ENCODE peak calls at places on chromosomes 16 and 17, in seven cellular contexts. U is heart right ventricle; X is CD4-positive, alpha-beta T cell; C is NCI-H510A treated with DMSO at 0.1 percent for 48 hours; F is stimulated activated CD4-positive, alpha-beta T cell treated with anti-CD3 and anti-CD28 coated beads, Interleukin-4, amount 100 ng/mL, for 4 hours; W is PC-9; M is GM10248. Q is an unnamed sample.

GRCh38 chr17:48567209-48567608 is 10.9 kb downstream of the HOXB4 start:
- DNase-seq in U (no peak), X (no peak), C (no peak), F (no peak), W (no peak), M (no peak), Q (no peak)

GRCh38 chr17:82004485-82005455 is 17.9 kb downstream of the CENPX start:
- DNase-seq in U (no peak), X (no peak), C (no peak), F (no peak), W (no peak), M (no peak), Q (no peak)

GRCh38 chr16:67542464-67542863 is 13.8 kb downstream of the RIPOR1 start:
- DNase-seq in U (no peak), X (peak), C (no peak), F (peak), W (no peak), M (peak), Q (no peak)

GRCh38 chr17:77869665-77870132 is 88.8 kb upstream of the TNRC6C start:
- DNase-seq in U (peak), X (no peak), C (no peak), F (no peak), W (no peak), M (peak), Q (no peak)

GRCh38 chr16:53080345-53081031 is 25.7 kb downstream of the CHD9 start:
- DNase-seq in U (peak), X (no peak), C (no peak), F (no peak), W (no peak), M (no peak), Q (peak)

GRCh38 chr16:10883004-10883403 is 6.0 kb downstream of the CIITA start:
- DNase-seq in U (no peak), X (no peak), C (peak), F (no peak), W (peak), M (no peak), Q (peak)

GRCh38 chr16:14298374-14299122 is 227.4 kb downstream of the MRTFB start:
- DNase-seq in U (no peak), X (no peak), C (no peak), F (no peak), W (no peak), M (no peak), Q (no peak)

GRCh38 chr16:2664522-2665096 is 17.7 kb upstream of the KCTD5 start:
- DNase-seq in U (no peak), X (no peak), C (no peak), F (no peak), W (peak), M (no peak), Q (no peak)

GRCh38 chr16:17409894-17410293 is 60.9 kb downstream of the XYLT1 start:
- DNase-seq in U (no peak), X (no peak), C (no peak), F (no peak), W (no peak), M (no peak), Q (no peak)

GRCh38 chr17:78541488-78542237 is 35.5 kb downstream of the DNAH17 start:
- DNase-seq in U (no peak), X (no peak), C (no peak), F (no peak), W (peak), M (no peak), Q (no peak)

GRCh38 chr17:6853764-6854442 is 22.4 kb upstream of the TEKT1 start:
- DNase-seq in U (no peak), X (no peak), C (no peak), F (no peak), W (no peak), M (peak), Q (no peak)

GRCh38 chr16:71540-72341 is 690 bp downstream of the RHBDF1 start:
- DNase-seq in U (peak), X (no peak), C (peak), F (no peak), W (peak), M (no peak), Q (peak)

GRCh38 chr16:86222541-86222940 is 287.8 kb upstream of the FOXF1 start:
- DNase-seq in U (no peak), X (no peak), C (no peak), F (no peak), W (no peak), M (no peak), Q (no peak)

GRCh38 chr16:69761983-69762842 is at the start of gene WWP2:
- DNase-seq in U (peak), X (peak), C (peak), F (peak), W (peak), M (peak), Q (peak)

GRCh38 chr16:27245276-27246231 is 23.0 kb downstream of the NSMCE1 start:
- DNase-seq in U (no peak), X (no peak), C (no peak), F (no peak), W (no peak), M (no peak), Q (peak)

Q was measured in ureter.